ENCODE peak calls at places on chromosomes 7 and 10, in eight cellular contexts. R is lower lobe of right lung; C is fibroblast of lung; F is esophagus squamous epithelium; X is thoracic aorta; K is CD8-positive, alpha-beta T cell; G is PC-9; M is right lobe of liver. A is an unnamed sample.
A peak's percentile ranks its signal among the peaks of the same experiment; 100 is the strongest.

GRCh38 chr7:75756340-75757297 is 15.4 kb downstream of the CCL26 start:
- DNase-seq in G (no peak), C (peak; percentile 24), R (no peak), X (no peak), M (no peak), K (no peak), F (no peak), A (no peak)

GRCh38 chr7:6175642-6176041 is 96.8 kb downstream of the CYTH3 start:
- DNase-seq in G (peak; percentile 84), C (peak; percentile 55), M (no peak), K (no peak), X (no peak), R (no peak), F (no peak), A (no peak)

GRCh38 chr7:89477991-89478390 is 676.3 kb upstream of the STEAP1 start:
- DNase-seq in G (no peak), M (no peak), K (no peak), X (no peak), C (no peak), R (no peak), F (no peak), A (no peak)

GRCh38 chr10:93560541-93560940 is 5.9 kb upstream of the FFAR4 start:
- DNase-seq in F (no peak), M (no peak), R (no peak), K (no peak), G (no peak), C (no peak), X (no peak), A (no peak)

GRCh38 chr10:45495438-45496152 is 121.6 kb downstream of the ALOX5 start:
- DNase-seq in X (no peak), C (peak; percentile 11), R (no peak), G (no peak), K (no peak), F (no peak), M (no peak), A (no peak)

GRCh38 chr7:36272567-36273269 is 116.9 kb upstream of the ANLN start:
- DNase-seq in C (no peak), F (no peak), M (peak; percentile 75), G (peak; percentile 87), K (no peak), X (no peak), R (peak; percentile 57), A (no peak)

GRCh38 chr10:79583488-79584024 is 23.3 kb upstream of the SFTPA2 start:
- DNase-seq in F (no peak), M (no peak), K (no peak), G (no peak), C (no peak), X (no peak), R (no peak), A (no peak)

GRCh38 chr7:29835718-29836117 is 29.4 kb downstream of the WIPF3 start:
- DNase-seq in G (no peak), C (no peak), K (no peak), R (no peak), M (no peak), F (no peak), X (no peak), A (no peak)

GRCh38 chr10:48939790-48940325 is at the start of gene LRRC18:
- DNase-seq in F (no peak), C (no peak), X (no peak), K (no peak), R (no peak), G (no peak), M (no peak), A (no peak)

GRCh38 chr7:91347288-91347687 is 83.1 kb downstream of the FZD1 start:
- DNase-seq in F (no peak), C (peak; percentile 66), M (no peak), X (no peak), G (no peak), R (no peak), K (no peak), A (no peak)

GRCh38 chr10:95480901-95481491 is 80.2 kb downstream of the SORBS1 start:
- DNase-seq in K (no peak), M (no peak), X (no peak), R (no peak), F (no peak), G (no peak), C (peak; percentile 89), A (no peak)

GRCh38 chr10:89029785-89030437 is 39.3 kb downstream of the FAS start:
- DNase-seq in M (peak; percentile 71), X (peak; percentile 21), C (peak; percentile 66), K (peak; percentile 67), G (no peak), F (no peak), R (peak; percentile 77), A (peak; percentile 56)

GRCh38 chr10:69629519-69629896 is 539 bp upstream of the FAM241B start:
- DNase-seq in F (no peak), X (no peak), M (no peak), R (no peak), C (no peak), K (no peak), G (no peak), A (no peak)
- H3K9me3 ChIP-seq in F (no peaks in the 10 kb centered on the region), X (no peaks in the 10 kb centered on the region), M (no peaks in the 10 kb centered on the region), R (no peaks in the 10 kb centered on the region), C (no peaks in the 10 kb centered on the region), K (no peaks in the 10 kb centered on the region), G (peaks cover 3% of the 10 kb centered on the region), A (no peaks in the 10 kb centered on the region)

GRCh38 chr7:129074994-129075393 is 20.1 kb upstream of the TNPO3 start:
- DNase-seq in M (no peak), K (no peak), G (no peak), R (no peak), C (no peak), X (no peak), F (no peak), A (no peak)
- H3K9me3 ChIP-seq in M (no peaks in the 10 kb centered on the region), K (no peaks in the 10 kb centered on the region), G (no peaks in the 10 kb centered on the region), R (no peaks in the 10 kb centered on the region), C (no peaks in the 10 kb centered on the region), X (no peaks in the 10 kb centered on the region), F (no peaks in the 10 kb centered on the region), A (no peaks in the 10 kb centered on the region)

GRCh38 chr7:157560258-157560654 is 223.5 kb downstream of the DNAJB6 start:
- DNase-seq in K (no peak), F (no peak), X (no peak), M (no peak), G (no peak), C (no peak), R (peak; percentile 34), A (no peak)
- H3K9me3 ChIP-seq in K (no peaks in the 10 kb centered on the region), F (no peaks in the 10 kb centered on the region), X (no peaks in the 10 kb centered on the region), M (no peaks in the 10 kb centered on the region), G (peaks cover 11% of the 10 kb centered on the region), C (peaks cover 3% of the 10 kb centered on the region), R (no peaks in the 10 kb centered on the region), A (no peaks in the 10 kb centered on the region)

DNA sequence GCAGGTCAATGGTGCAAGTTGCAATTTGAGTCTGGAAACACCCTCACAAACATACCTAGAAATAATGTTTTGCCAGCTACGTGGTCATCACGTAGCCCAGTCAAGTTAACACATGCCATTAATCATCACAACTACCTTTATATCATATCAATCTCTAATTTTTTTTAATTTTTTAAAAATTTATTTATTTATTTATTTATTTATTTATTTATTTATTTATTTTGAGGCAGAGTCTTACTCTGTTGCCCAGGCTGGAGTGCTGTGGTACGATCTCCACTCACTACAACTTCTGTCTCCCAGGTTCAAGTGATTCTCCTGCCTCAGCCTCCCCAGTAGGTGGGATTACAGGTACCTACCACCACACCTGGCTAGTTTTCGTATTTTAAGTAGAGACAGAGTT is 52.4 kb upstream of the MACROH2A2 start:
- DNase-seq in X (no peak), F (no peak), C (no peak), G (no peak), R (no peak), K (no peak), M (no peak), A (no peak)
- H3K9me3 ChIP-seq in X (no peaks in the 10 kb centered on the region), F (no peaks in the 10 kb centered on the region), C (no peaks in the 10 kb centered on the region), G (no peaks in the 10 kb centered on the region), R (no peaks in the 10 kb centered on the region), K (no peaks in the 10 kb centered on the region), M (no peaks in the 10 kb centered on the region), A (no peaks in the 10 kb centered on the region)

A was measured in T-helper 17 cell.